ENCODE peak calls at places on chromosomes 12 and 14, in four cellular contexts. R, E, F and U are unnamed samples.

GRCh38 chr12:9095322-9095721 is 20.4 kb downstream of the A2M start:
- DNase-seq in F (no peak), E (no peak), R (no peak), U (no peak)

GRCh38 chr14:90733139-90733808 is 83.0 kb downstream of the TTC7B start:
- DNase-seq in F (no peak), E (no peak), R (no peak), U (no peak)

GRCh38 chr14:47392351-47392750 is 283.1 kb downstream of the MDGA2 start:
- DNase-seq in E (no peak), F (no peak), R (no peak), U (no peak)

GRCh38 chr14:67457782-67458181 is 30.7 kb downstream of the TMEM229B start:
- DNase-seq in E (no peak), R (no peak), F (no peak), U (peak)

GRCh38 chr12:6925543-6926279 is 2.0 kb upstream of the ATN1 start:
- DNase-seq in F (no peak), R (peak), E (no peak), U (no peak)

GRCh38 chr12:53198470-53199110 is 8.5 kb downstream of the ITGB7 start:
- DNase-seq in F (no peak), R (no peak), E (no peak), U (no peak)

GRCh38 chr14:59585891-59586554 is 9.4 kb upstream of the CCDC175 start:
- DNase-seq in F (no peak), R (peak), E (no peak), U (no peak)

GRCh38 chr14:72782182-72782508 is 111.8 kb downstream of the DPF3 start:
- DNase-seq in R (no peak), F (no peak), E (no peak), U (no peak)

GRCh38 chr12:63362166-63362565 is 211.2 kb upstream of the AVPR1A start:
- DNase-seq in F (no peak), E (no peak), R (no peak), U (no peak)

GRCh38 chr12:119803391-119803791 is 73.7 kb downstream of the CIT start:
- DNase-seq in E (no peak), F (no peak), R (peak), U (peak)

GRCh38 chr14:101364503-101365328 is 196.6 kb upstream of the DIO3 start:
- DNase-seq in F (no peak), E (no peak), R (no peak), U (no peak)

GRCh38 chr12:85279449-85280137 is 427 bp upstream of the ALX1 start:
- DNase-seq in F (no peak), R (no peak), E (no peak), U (peak)

GRCh38 chr12:21831671-21832357 is 57.3 kb upstream of the KCNJ8 start:
- DNase-seq in R (peak), F (no peak), E (no peak), U (no peak)

GRCh38 chr12:112839386-112839972 is 47.9 kb downstream of the RPH3A start:
- DNase-seq in E (no peak), F (no peak), R (peak), U (no peak)

GRCh38 chr14:98952595-98953325 is 319.2 kb downstream of the BCL11B start:
- DNase-seq in F (peak), R (no peak), E (no peak), U (no peak)

GRCh38 chr14:29926701-29927595 is 699 bp downstream of the PRKD1 start:
- DNase-seq in R (peak), F (no peak), E (no peak), U (peak)

GRCh38 chr14:98122527-98122926 is 1149.5 kb downstream of the BCL11B start:
- DNase-seq in E (no peak), F (no peak), R (no peak), U (no peak)

GRCh38 chr12:113822986-113823385 is 143.1 kb downstream of the RBM19 start:
- DNase-seq in E (no peak), R (no peak), F (no peak), U (no peak)

GRCh38 chr14:66284346-66284745 is 201.8 kb upstream of the CCDC196 start:
- DNase-seq in F (no peak), R (peak), E (no peak), U (no peak)

GRCh38 chr12:61694214-61694613 is 566.0 kb upstream of the USP15 start:
- DNase-seq in F (no peak), E (no peak), R (no peak), U (no peak)

GRCh38 chr14:91732859-91733477 is 1.1 kb upstream of the CATSPERB start:
- DNase-seq in F (no peak), R (no peak), E (no peak), U (no peak)

GRCh38 chr12:34392741-34393085 is 370.4 kb downstream of the ALG10 start:
- DNase-seq in F (no peak), E (no peak), R (no peak), U (no peak)

GRCh38 chr12:3363608-3364007 is 127.4 kb upstream of the PRMT8 start:
- DNase-seq in E (no peak), R (no peak), F (no peak), U (no peak)

GRCh38 chr14:67970923-67971322 is 151.3 kb downstream of the RAD51B start:
- DNase-seq in E (no peak), F (no peak), R (peak), U (no peak)

GRCh38 chr12:10618338-10618987 is 5.1 kb upstream of the MAGOHB start:
- DNase-seq in F (peak), E (no peak), R (peak), U (no peak)

GRCh38 chr14:95895720-95896119 is 19.1 kb downstream of the TUNAR start:
- DNase-seq in R (no peak), F (peak), E (no peak), U (peak)

GRCh38 chr12:1350055-1350933 is 244.1 kb downstream of the FBXL14 start:
- DNase-seq in E (no peak), R (peak), F (no peak), U (no peak)

GRCh38 chr12:95147836-95148235 is 69.4 kb downstream of the FGD6 start:
- DNase-seq in E (no peak), R (no peak), F (no peak), U (no peak)

GRCh38 chr12:92248977-92249376 is 103.3 kb upstream of the BTG1 start:
- DNase-seq in E (no peak), R (no peak), F (no peak), U (no peak)

GRCh38 chr12:6828671-6829531 is 694 bp downstream of the P3H3 start:
- DNase-seq in F (peak), R (peak), E (no peak), U (no peak)

GRCh38 chr12:24742378-24742777 is 206.5 kb downstream of the BCAT1 start:
- DNase-seq in F (peak), E (peak), R (no peak), U (no peak)

GRCh38 chr14:95683793-95684192 is 2.4 kb upstream of the TCL1B start:
- DNase-seq in F (peak), E (no peak), R (no peak), U (peak)

GRCh38 chr14:89428556-89429196 is 11.6 kb upstream of the FOXN3 start:
- DNase-seq in R (peak), F (no peak), E (no peak), U (no peak)

GRCh38 chr14:59482471-59483331 is 1.5 kb downstream of the L3HYPDH start:
- DNase-seq in F (peak), E (no peak), R (peak), U (no peak)

GRCh38 chr14:22264759-22265158 is 324.3 kb downstream of the DAD1 start:
- DNase-seq in E (no peak), R (no peak), F (no peak), U (no peak)

GRCh38 chr14:22266683-22267082 is 322.3 kb downstream of the DAD1 start:
- DNase-seq in F (no peak), E (no peak), R (no peak), U (no peak)

GRCh38 chr14:22263961-22264360 is 325.1 kb downstream of the DAD1 start:
- DNase-seq in F (no peak), E (no peak), R (peak), U (no peak)

GRCh38 chr14:22266141-22266442 is 322.9 kb downstream of the DAD1 start:
- DNase-seq in E (no peak), F (no peak), R (peak), U (no peak)

DNA sequence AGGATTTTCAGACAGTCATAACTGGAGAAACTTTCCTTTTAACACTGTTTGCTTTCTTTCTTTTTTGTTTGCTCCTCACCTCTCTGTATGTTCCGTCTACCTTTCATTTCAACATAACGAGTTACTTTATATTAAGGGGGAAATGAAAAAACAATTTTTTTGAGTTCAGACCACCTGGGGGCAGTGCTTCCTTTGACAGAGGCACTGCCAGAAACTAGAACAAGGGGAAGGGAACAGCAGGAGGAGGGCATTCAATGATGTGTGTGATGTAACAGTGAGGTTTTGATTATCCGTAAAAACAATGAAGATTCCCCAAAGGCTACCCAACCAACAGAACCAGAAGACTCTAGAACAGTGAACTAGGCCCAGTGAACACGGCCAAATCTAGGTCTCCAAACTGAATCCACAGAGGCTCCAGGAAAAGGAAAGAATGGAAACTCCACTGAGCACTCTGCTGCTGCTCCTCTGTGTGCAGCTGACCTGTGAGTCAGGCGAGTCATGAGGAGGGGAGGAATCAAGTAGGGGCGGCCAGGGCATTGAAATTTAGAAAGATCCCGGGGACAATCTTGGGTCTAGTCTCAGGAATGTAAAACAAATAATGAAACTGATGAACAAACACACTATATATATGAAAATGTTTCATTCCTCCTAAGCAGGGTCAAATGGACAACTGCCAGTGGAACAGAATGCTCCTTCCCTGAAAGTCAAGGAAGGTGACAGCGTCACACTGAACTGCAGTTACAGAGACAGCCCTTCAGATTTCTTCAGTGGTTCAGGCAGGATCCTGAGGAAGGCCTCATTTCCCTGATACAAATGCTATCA is 323.5 kb downstream of the DAD1 start:
- DNase-seq in F (no peak), R (peak), E (no peak), U (no peak)
- TF ChIP-seq CHD1 in F (no peak), R (no peak), E (no peak), U (no peak)

DNA sequence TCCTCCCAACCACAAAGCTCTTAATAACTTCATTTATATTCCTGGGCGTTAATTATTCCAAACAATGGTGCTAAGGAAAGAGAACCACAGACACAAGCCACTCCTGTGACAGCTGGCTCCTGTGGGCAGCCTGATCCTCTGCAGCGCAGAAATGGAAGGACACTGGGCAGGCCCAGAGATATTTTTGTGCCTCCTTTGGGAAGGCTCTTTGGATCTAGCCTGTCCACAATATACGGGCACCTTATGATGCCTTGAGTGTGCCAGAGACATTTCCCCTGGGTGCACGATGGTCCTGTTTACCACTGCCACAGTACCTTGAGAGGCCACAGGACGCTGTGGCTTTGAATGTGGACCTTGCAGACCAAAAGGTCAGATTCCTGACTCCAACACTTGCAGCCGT is 2.1 kb downstream of the ASB2 start:
- DNase-seq in F (no peak), E (no peak), R (no peak), U (no peak)
- H3K4me3 ChIP-seq in F (no peak), E (no peak), R (no peak), U (no peak)

GRCh38 chr14:80269338-80269935 is 58.1 kb upstream of the DIO2 start:
- DNase-seq in F (no peak), E (no peak), R (peak), U (no peak)

GRCh38 chr14:80260649-80261048 is 49.3 kb upstream of the DIO2 start:
- DNase-seq in R (no peak), E (no peak), F (no peak), U (no peak)

GRCh38 chr14:80266930-80267329 is 55.6 kb upstream of the DIO2 start:
- DNase-seq in F (no peak), R (no peak), E (no peak), U (no peak)

DNA sequence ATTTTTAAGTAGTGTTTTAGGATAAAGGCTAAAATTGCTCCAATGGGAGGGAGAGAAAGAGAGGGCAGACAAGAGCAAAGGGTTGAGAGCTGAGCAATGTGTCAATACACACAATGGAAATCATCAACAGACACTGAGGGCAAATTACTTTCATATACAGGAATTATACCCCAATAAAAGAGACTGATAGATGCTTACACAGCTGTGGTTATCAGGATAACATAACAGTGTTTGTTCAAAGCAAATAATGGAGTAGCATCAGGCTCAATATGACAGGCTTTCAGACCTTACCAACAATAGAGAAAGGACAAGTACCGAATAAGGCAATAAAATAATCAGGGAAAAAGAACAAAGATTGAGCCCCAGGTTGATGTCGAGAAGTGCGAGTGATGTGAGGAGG is 53.4 kb upstream of the DIO2 start:
- DNase-seq in R (no peak), F (no peak), E (no peak), U (no peak)
- TF ChIP-seq CHD1 in R (no peak), F (no peak), E (no peak), U (no peak)

DNA sequence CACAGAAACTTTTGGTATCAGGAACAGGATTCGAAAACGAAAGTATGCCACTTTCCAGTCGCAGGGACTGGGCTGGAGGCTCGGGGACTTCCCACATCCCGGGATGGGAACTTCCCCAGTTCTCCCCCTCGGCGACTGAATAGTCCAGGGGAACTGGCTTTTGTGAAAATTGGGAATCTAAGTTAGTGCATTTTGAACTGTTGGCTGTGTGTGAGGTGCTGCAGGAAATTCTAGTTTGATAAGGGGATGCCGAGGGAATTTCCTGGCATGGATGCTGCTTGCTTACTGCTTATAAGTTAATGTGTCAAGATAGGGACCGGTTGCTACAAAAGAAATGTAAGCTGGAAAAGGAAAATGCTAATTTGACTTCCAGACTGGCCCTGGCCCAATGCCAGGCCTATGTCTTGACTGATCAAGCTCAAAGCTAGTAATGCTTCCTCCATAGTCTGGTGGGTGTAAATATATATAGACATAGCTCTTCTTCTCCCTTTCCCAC is 73.4 kb upstream of the EIF5 start:
- DNase-seq in F (peak), R (peak), E (no peak), U (no peak)
- H3K4me3 ChIP-seq in F (peak), R (peak), E (no peak), U (no peak)

GRCh38 chr12:64691793-64692583 is 67.2 kb downstream of the GNS start:
- DNase-seq in R (peak), F (no peak), E (no peak), U (no peak)
- TF ChIP-seq CHD1 in R (no peak), F (no peak), E (no peak), U (no peak)

GRCh38 chr14:49961270-49962222 is 68.7 kb downstream of the ARF6 start:
- DNase-seq in E (no peak), R (peak), F (peak), U (no peak)

GRCh38 chr14:49962616-49963015 is 69.7 kb downstream of the ARF6 start:
- DNase-seq in R (no peak), E (no peak), F (peak), U (no peak)

GRCh38 chr14:49960453-49960852 is 67.6 kb downstream of the ARF6 start:
- DNase-seq in R (no peak), F (no peak), E (no peak), U (no peak)

GRCh38 chr14:49957089-49957852 is 64.4 kb downstream of the ARF6 start:
- DNase-seq in R (no peak), E (no peak), F (no peak), U (no peak)

DNA sequence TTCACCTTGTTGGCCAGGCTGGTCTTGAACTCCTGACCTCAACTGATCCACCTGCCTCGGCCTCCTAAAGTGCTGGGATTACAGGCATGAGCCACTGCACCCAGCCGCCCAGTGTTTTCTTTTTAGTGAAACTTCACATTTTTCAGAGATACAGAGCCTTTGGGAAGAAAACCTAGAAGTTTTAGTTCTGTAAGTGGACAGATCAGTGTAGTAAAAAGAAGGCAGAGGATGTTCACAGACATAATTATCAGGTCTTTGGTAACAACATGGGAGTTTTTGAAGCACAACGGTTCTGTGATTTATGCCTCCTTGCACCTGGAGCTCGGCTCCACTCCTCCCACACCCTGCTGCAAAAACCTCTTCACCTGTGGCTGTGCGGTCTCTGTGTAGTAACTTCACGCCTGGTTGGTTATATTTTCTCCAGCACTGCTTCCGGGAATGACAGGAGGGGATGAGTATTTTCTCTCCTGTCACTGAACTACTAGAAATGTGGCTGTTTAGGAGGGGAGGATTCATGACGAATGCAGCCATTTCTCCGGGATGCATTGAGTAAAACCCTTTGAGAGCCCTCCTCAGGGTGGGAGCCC is 67.0 kb downstream of the ARF6 start:
- DNase-seq in E (peak), F (no peak), R (no peak), U (no peak)
- H3K4me3 ChIP-seq in E (peak), F (no peak), R (no peak), U (no peak)

DNA sequence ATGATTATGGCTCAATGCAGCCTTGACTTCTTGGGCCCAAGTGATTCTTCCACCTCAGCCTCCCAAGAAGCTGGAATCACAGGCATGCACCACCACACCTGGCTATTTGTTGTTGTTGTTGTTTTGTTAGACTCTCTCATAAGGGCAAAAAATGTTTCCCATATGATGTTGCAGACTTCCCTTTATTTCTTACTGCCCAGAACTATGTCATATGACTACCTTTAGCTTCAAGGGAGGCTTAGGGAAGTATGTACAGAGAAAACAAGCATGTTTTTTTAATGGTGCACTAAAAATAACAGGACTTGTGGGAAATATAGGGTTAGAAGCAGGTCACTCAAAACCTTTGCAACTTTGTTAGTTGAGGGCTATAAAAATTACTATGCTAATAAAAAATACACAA is 4.3 kb upstream of the GPR19 start:
- DNase-seq in F (no peak), E (no peak), R (no peak), U (no peak)
- TF ChIP-seq CHD1 in F (no peak), E (no peak), R (no peak), U (no peak)

DNA sequence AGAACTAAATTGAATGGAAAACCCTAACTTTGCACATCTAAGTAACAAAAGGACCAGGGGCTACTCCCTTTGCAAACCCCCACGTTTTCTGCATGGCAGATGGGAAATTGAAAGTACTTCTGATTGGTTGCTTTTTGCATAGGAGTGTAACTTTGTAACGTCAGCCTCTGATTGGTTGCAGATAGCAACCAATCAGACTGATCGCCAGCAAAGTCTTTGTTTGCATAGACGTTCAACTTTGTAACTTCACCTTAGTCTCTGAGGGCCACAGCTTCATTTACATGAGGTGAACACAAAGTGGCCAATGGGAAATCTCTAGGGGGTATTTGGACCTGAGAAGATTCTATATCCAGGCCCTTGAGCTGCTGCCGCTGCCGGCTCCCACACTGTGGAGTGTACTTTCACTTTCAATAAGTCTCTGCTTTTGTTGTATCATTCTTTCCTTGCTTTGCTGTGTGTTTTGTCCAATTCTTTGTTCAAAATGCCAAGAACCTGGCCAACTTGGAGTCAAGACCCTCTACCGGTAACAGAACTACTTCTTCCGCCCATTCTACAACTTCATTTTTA is 102.5 kb upstream of the PRICKLE1 start:
- DNase-seq in R (no peak), E (no peak), F (no peak), U (no peak)
- H3K4me3 ChIP-seq in R (no peak), E (no peak), F (peak), U (no peak)